ENCODE peak calls at places on chromosomes 16 and 17, in seven cellular contexts. U is nephron progenitor cell; N is T47D; L is kidney epithelial cell; C is foreskin fibroblast; Z is glutamatergic neuron; F is stimulated activated naive CD4-positive, alpha-beta T cell. W is an unnamed sample.

GRCh38 chr17:57370051-57370581 is 113.8 kb downstream of the MSI2 start:
- DNase-seq in U (no peak), N (peak), L (no peak), C (peak), Z (no peak), F (no peak), W (no peak)

GRCh38 chr17:47246120-47246519 is 7.5 kb upstream of the ITGB3 start:
- DNase-seq in U (no peak), N (no peak), L (no peak), C (peak), Z (no peak), F (no peak), W (no peak)

GRCh38 chr17:28712037-28712704 is 483 bp upstream of the PROCA1 start:
- DNase-seq in U (peak), N (no peak), L (no peak), C (peak), Z (peak), F (peak), W (no peak)

GRCh38 chr16:86634290-86634689 is 55.9 kb downstream of the FOXL1 start:
- DNase-seq in U (no peak), N (peak), L (no peak), C (peak), Z (no peak), F (no peak), W (no peak)

GRCh38 chr16:4488486-4488967 is 12.3 kb downstream of the HMOX2 start:
- DNase-seq in U (no peak), N (no peak), L (no peak), C (no peak), Z (no peak), F (no peak), W (no peak)

GRCh38 chr17:55295411-55296170 is 30.8 kb downstream of the HLF start:
- DNase-seq in U (peak), N (peak), L (peak), C (peak), Z (peak), F (no peak), W (peak)

GRCh38 chr17:17493986-17494466 is 2.2 kb downstream of the RASD1 start:
- DNase-seq in U (no peak), N (no peak), L (no peak), C (no peak), Z (no peak), F (no peak), W (no peak)

GRCh38 chr17:53934931-53935330 is 112.2 kb downstream of the KIF2B start:
- DNase-seq in U (no peak), N (no peak), L (no peak), C (no peak), Z (no peak), F (no peak), W (no peak)

GRCh38 chr17:79845601-79845949 is 6.3 kb upstream of the CBX4 start:
- DNase-seq in U (no peak), N (no peak), L (no peak), C (peak), Z (no peak), F (no peak), W (no peak)

GRCh38 chr16:80910434-80910833 is 96.3 kb downstream of the CMC2 start:
- DNase-seq in U (no peak), N (no peak), L (no peak), C (no peak), Z (no peak), F (no peak), W (no peak)

GRCh38 chr17:63960430-63960829 is 12.3 kb downstream of the SCN4A start:
- DNase-seq in U (no peak), N (no peak), L (no peak), C (no peak), Z (no peak), F (no peak), W (no peak)